ENCODE peak calls at places on chromosomes 11 and 22, in four cellular contexts. V is AG08395; E is naive thymus-derived CD4-positive, alpha-beta T cell; J is frontal cortex. U is an unnamed sample.

GRCh38 chr11:122069946-122070345 is 46.1 kb downstream of the BLID start:
- DNase-seq in V (peak), E (no peak), J (peak), U (peak)

GRCh38 chr11:25890626-25891250 is 441.2 kb upstream of the ANO3 start:
- DNase-seq in V (no peak), J (no peak), E (no peak), U (no peak)

GRCh38 chr11:67245046-67245445 is 21.2 kb upstream of the GRK2 start:
- DNase-seq in V (no peak), J (no peak), E (no peak), U (no peak)

GRCh38 chr22:33803371-33803770 is 116.9 kb downstream of the LARGE1 start:
- DNase-seq in J (no peak), V (peak), E (no peak), U (peak)

GRCh38 chr22:47659467-47660302 is 897.2 kb downstream of the TBC1D22A start:
- DNase-seq in J (no peak), E (no peak), V (no peak), U (no peak)

GRCh38 chr11:66015094-66015881 is 3.5 kb downstream of the CST6 start:
- DNase-seq in V (peak), J (no peak), E (no peak), U (no peak)

GRCh38 chr11:77300695-77301094 is 791 bp downstream of the GDPD4 start:
- DNase-seq in V (no peak), E (no peak), J (no peak), U (no peak)

GRCh38 chr11:72833083-72833733 is 19.0 kb downstream of the ATG16L2 start:
- DNase-seq in V (no peak), J (no peak), E (no peak), U (no peak)

GRCh38 chr11:104060820-104061219 is 24.4 kb downstream of the DDI1 start:
- DNase-seq in E (no peak), J (no peak), V (no peak), U (no peak)

GRCh38 chr11:105935791-105936190 is 86.2 kb downstream of the MSANTD4 start:
- DNase-seq in J (no peak), E (no peak), V (no peak), U (no peak)

GRCh38 chr11:26510201-26510600 is 61.9 kb downstream of the MUC15 start:
- DNase-seq in E (no peak), J (no peak), V (no peak), U (no peak)

GRCh38 chr22:20092477-20092854 is 12.4 kb downstream of the DGCR8 start:
- DNase-seq in E (no peak), V (no peak), J (no peak), U (no peak)

GRCh38 chr22:20647586-20648305 is 126.2 kb upstream of the SERPIND1 start:
- DNase-seq in E (no peak), V (peak), J (no peak), U (no peak)

GRCh38 chr11:92735039-92735438 is 234.4 kb upstream of the MTNR1B start:
- DNase-seq in V (no peak), J (no peak), E (no peak), U (no peak)

GRCh38 chr11:35927730-35928129 is 16.1 kb upstream of the LDLRAD3 start:
- DNase-seq in E (no peak), V (no peak), J (no peak), U (peak)

GRCh38 chr11:63880031-63880841 is 36.7 kb downstream of the RCOR2 start:
- DNase-seq in V (peak), E (no peak), J (no peak), U (no peak)

GRCh38 chr11:12269104-12269441 is 108.3 kb upstream of the PARVA start:
- DNase-seq in V (peak), E (no peak), J (no peak), U (no peak)

GRCh38 chr11:122803306-122803705 is 35.0 kb upstream of the CRTAM start:
- DNase-seq in J (no peak), E (no peak), V (peak), U (peak)

GRCh38 chr11:11841121-11841604 is 609 bp upstream of the USP47 start:
- DNase-seq in J (peak), V (peak), E (no peak), U (no peak)

GRCh38 chr11:91624021-91624420 is 600.6 kb upstream of the FAT3 start:
- DNase-seq in J (no peak), E (no peak), V (no peak), U (no peak)

GRCh38 chr11:73991471-73992006 is 8.9 kb upstream of the UCP2 start:
- DNase-seq in J (no peak), V (no peak), E (no peak), U (no peak)

U was measured in AG09309.